ENCODE peak calls at places on chromosomes 3 and 15, in ten cellular contexts. P, U, Y, L, N, F, K, G, A and Q are unnamed samples.

GRCh38 chr3:18223591-18224338 is 201.4 kb downstream of the SATB1 start:
- DNase-seq in P (no peak), K (no peak), G (no peak), A (no peak), L (peak), N (no peak), Y (no peak), U (no peak), F (no peak), Q (no peak)

GRCh38 chr3:194261581-194262063 is 89.5 kb downstream of the CPN2 start:
- DNase-seq in Y (no peak), K (no peak), L (no peak), N (no peak), U (no peak), F (no peak), A (peak), G (no peak), P (no peak), Q (peak)

GRCh38 chr15:25909806-25910205 is 46.7 kb upstream of the ATP10A start:
- DNase-seq in G (no peak), A (no peak), L (no peak), N (no peak), K (no peak), Y (no peak), U (no peak), F (no peak), P (no peak), Q (peak)

GRCh38 chr15:58019503-58020376 is 45.8 kb downstream of the ALDH1A2 start:
- DNase-seq in Y (no peak), F (no peak), L (no peak), G (peak), U (peak), P (no peak), K (no peak), A (no peak), N (peak), Q (no peak)

GRCh38 chr15:82132742-82133141 is 86.9 kb upstream of the MEX3B start:
- DNase-seq in K (no peak), L (no peak), G (peak), P (no peak), A (no peak), F (no peak), N (peak), U (peak), Y (no peak), Q (no peak)

GRCh38 chr3:46433841-46434240 is 26.8 kb downstream of the CCRL2 start:
- DNase-seq in U (no peak), L (no peak), F (no peak), K (no peak), N (no peak), P (no peak), A (no peak), Y (no peak), G (no peak), Q (no peak)

GRCh38 chr3:33789183-33789954 is 9.1 kb upstream of the PDCD6IP start:
- DNase-seq in A (no peak), Y (no peak), N (no peak), F (no peak), G (no peak), L (no peak), U (no peak), K (no peak), P (no peak), Q (no peak)

GRCh38 chr3:175777965-175778364 is 918.8 kb downstream of the NAALADL2 start:
- DNase-seq in Y (no peak), G (no peak), K (no peak), N (no peak), P (no peak), L (no peak), A (no peak), F (no peak), U (no peak), Q (no peak)

GRCh38 chr3:126459763-126460127 is 15.9 kb downstream of the ZXDC start:
- DNase-seq in K (no peak), P (no peak), L (no peak), G (no peak), F (no peak), Y (no peak), U (no peak), N (no peak), A (no peak), Q (no peak)

GRCh38 chr3:194497799-194498575 is 11.2 kb upstream of the ATP13A3 start:
- DNase-seq in F (no peak), A (no peak), Y (peak), N (no peak), G (no peak), U (no peak), P (no peak), K (peak), L (no peak), Q (no peak)

GRCh38 chr15:61839541-61839940 is 220.7 kb downstream of the VPS13C start:
- DNase-seq in P (no peak), F (no peak), A (no peak), G (peak), N (peak), L (no peak), K (no peak), Y (no peak), U (peak), Q (no peak)

GRCh38 chr3:107654218-107654617 is 131.5 kb downstream of the BBX start:
- DNase-seq in K (no peak), P (no peak), N (no peak), L (no peak), Y (no peak), F (no peak), A (no peak), G (no peak), U (no peak), Q (no peak)

GRCh38 chr15:71538181-71538580 is 272.2 kb upstream of the NR2E3 start:
- DNase-seq in U (peak), L (no peak), G (no peak), A (no peak), P (no peak), N (peak), K (no peak), F (no peak), Y (no peak), Q (no peak)